ENCODE peak calls at places on chromosomes 2 and 18, in four cellular contexts. R, T, D and J are unnamed samples.
A peak's percentile ranks its signal among the peaks of the same experiment; 100 is the strongest.

GRCh38 chr2:170822292-170822884 is 5.7 kb downstream of the GAD1 start:
- DNase-seq in R (no peak), D (no peak), T (no peak), J (peak; percentile 62)

GRCh38 chr2:2846379-2847130 is 515.5 kb upstream of the MYT1L start:
- DNase-seq in D (no peak), R (no peak), T (no peak), J (no peak)

GRCh38 chr2:189474526-189474925 is 33.3 kb downstream of the WDR75 start:
- DNase-seq in T (no peak), R (no peak), D (no peak), J (no peak)

GRCh38 chr18:2894131-2894840 is 47.5 kb downstream of the EMILIN2 start:
- DNase-seq in D (no peak), R (no peak), T (no peak), J (no peak)

GRCh38 chr2:102892693-102893290 is 131.0 kb downstream of the TMEM182 start:
- DNase-seq in D (no peak), T (no peak), R (no peak), J (no peak)

GRCh38 chr2:223580951-223581350 is 21.2 kb downstream of the SCG2 start:
- DNase-seq in T (no peak), R (no peak), D (no peak), J (no peak)

GRCh38 chr2:2681611-2682295 is 350.7 kb upstream of the MYT1L start:
- DNase-seq in D (no peak), T (no peak), R (no peak), J (no peak)

GRCh38 chr18:22465859-22466602 is 48.3 kb upstream of the CTAGE1 start:
- DNase-seq in R (no peak), T (peak; percentile 70), D (no peak), J (no peak)

GRCh38 chr2:51344886-51345285 is 313.0 kb upstream of the NRXN1 start:
- DNase-seq in T (no peak), D (no peak), R (no peak), J (no peak)

GRCh38 chr2:163665817-163666216 is 70.0 kb downstream of the FIGN start:
- DNase-seq in R (no peak), D (no peak), T (no peak), J (no peak)

GRCh38 chr2:206392118-206392517 is 51.2 kb upstream of the ADAM23 start:
- DNase-seq in R (no peak), T (peak; percentile 54), D (no peak), J (peak; percentile 74)

GRCh38 chr2:27903649-27904544 is 13.4 kb downstream of the BABAM2 start:
- DNase-seq in T (no peak), D (no peak), R (no peak), J (no peak)

GRCh38 chr2:239953418-239954061 is 71.6 kb downstream of the NDUFA10 start:
- DNase-seq in T (no peak), D (no peak), R (no peak), J (no peak)

GRCh38 chr2:37625781-37626548 is 45.5 kb downstream of the CDC42EP3 start:
- DNase-seq in D (no peak), R (no peak), T (no peak), J (no peak)

GRCh38 chr18:79911871-79912270 is 39.6 kb downstream of the SLC66A2 start:
- DNase-seq in T (no peak), R (no peak), D (no peak), J (no peak)

GRCh38 chr2:10002681-10003080 is 40.7 kb upstream of the KLF11 start:
- DNase-seq in D (no peak), T (no peak), R (no peak), J (no peak)

GRCh38 chr2:230942371-230942770 is 17.3 kb upstream of the GPR55 start:
- DNase-seq in T (no peak), D (no peak), R (no peak), J (no peak)

GRCh38 chr18:3052411-3052758 is 39.4 kb upstream of the LPIN2 start:
- DNase-seq in T (no peak), D (no peak), R (peak; percentile 22), J (no peak)

GRCh38 chr2:190979906-190980629 is 33.9 kb downstream of the STAT1 start:
- DNase-seq in R (peak; percentile 57), D (peak; percentile 62), T (no peak), J (no peak)

GRCh38 chr2:102048465-102048864 is 56.7 kb downstream of the IL1R2 start:
- DNase-seq in D (no peak), T (peak; percentile 17), R (no peak), J (no peak)

GRCh38 chr2:208020253-208020652 is 5.1 kb downstream of the PLEKHM3 start:
- DNase-seq in D (no peak), T (no peak), R (no peak), J (no peak)

GRCh38 chr2:208025037-208025813 is at the start of gene PLEKHM3:
- DNase-seq in R (peak; percentile 88), T (peak; percentile 88), D (peak; percentile 70), J (peak; percentile 73)

GRCh38 chr2:208031608-208032019 is 6.3 kb upstream of the PLEKHM3 start:
- DNase-seq in T (peak; percentile 47), R (no peak), D (no peak), J (no peak)

DNA sequence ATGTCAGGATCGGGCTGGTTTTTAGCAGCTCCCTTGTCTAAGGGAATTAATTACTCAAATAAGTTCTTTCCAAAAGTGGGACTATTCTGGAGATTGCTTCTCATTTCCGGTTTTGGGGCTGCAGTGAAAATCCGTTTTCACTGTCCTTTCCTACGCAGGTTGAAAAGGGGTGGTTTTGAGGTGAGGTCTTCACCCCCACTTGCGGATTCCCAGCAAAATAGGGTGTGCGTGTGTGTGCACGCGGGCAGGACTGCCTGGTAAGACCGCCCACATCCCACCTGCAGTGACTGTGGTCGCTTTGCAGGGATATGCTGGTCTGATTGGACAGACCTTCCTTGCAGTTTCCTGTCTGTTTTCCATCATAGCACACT is 472 bp upstream of the PLEKHM3 start:
- DNase-seq in R (no peak), T (no peak), D (no peak), J (peak; percentile 21)
- TF ChIP-seq CTCF in R (no peak), T (no peak), D (no peak), J (no peak)

GRCh38 chr2:120509213-120509815 is 163.4 kb downstream of the INHBB start:
- DNase-seq in D (no peak), R (peak; percentile 28), T (no peak), J (no peak)
- TF ChIP-seq CTCF in D (no peak), R (no peak), T (no peak), J (no peak)

GRCh38 chr2:55157474-55157884 is 74.6 kb downstream of the CLHC1 start:
- DNase-seq in D (no peak), T (no peak), R (no peak), J (no peak)
- TF ChIP-seq CTCF in D (no peak), T (no peak), R (no peak), J (no peak)

DNA sequence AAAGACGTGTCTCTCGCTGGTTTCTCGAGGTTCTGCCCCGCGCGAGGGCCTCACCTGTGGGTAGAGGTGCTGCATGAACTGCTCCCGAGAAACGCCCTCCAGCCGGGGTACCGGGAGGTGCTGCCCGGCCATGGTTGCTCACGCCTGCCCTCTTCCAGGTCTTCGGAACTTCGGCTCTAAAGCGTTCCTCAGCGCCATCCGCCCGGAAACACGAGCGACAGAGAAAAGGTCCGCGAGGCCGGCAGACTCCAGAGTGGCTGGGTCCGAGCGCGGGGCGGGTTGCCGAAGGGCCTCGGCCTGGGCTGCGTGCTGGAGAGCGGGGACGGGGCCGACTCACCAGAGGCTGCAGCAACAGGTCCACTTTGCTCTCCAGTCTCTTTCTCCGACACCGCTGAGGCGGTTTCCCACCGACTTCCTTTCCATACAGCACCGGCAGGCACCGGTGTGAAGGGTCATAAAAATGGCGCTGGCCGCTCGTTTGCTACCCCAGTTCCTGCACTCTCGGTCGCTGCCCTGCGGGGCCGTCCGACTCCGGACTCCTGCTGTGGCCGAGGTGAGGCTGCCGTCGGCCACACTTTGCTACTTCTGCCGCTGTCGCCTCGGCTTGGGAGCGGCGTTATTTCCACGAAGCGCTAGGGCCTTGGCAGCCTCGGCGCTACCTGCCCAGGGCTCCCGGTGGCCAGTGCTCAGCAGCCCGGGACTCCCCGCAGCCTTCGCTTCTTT is at the start of the genes MAIP1 and TYW5:
- DNase-seq in R (peak; percentile 88), D (peak; percentile 46), T (peak; percentile 86), J (peak; percentile 83)
- TF ChIP-seq CTCF in R (no peak), D (no peak), T (no peak), J (peak; percentile 18)

GRCh38 chr2:45237128-45237527 is 227.9 kb upstream of the SIX2 start:
- DNase-seq in T (no peak), D (no peak), R (no peak), J (no peak)

GRCh38 chr2:45236268-45236667 is 227.0 kb upstream of the SIX2 start:
- DNase-seq in T (no peak), D (no peak), R (no peak), J (no peak)

GRCh38 chr2:45242161-45242741 is 233.0 kb upstream of the SIX2 start:
- DNase-seq in D (no peak), R (no peak), T (no peak), J (no peak)

GRCh38 chr2:45241061-45241561 is 231.9 kb upstream of the SIX2 start:
- DNase-seq in T (no peak), D (no peak), R (no peak), J (no peak)

GRCh38 chr2:45237850-45238542 is 228.7 kb upstream of the SIX2 start:
- DNase-seq in T (peak; percentile 59), D (no peak), R (no peak), J (no peak)
- TF ChIP-seq CTCF in T (no peak), D (no peak), R (no peak), J (no peak)

GRCh38 chr2:204108301-204108700 is 171.7 kb downstream of the ICOS start:
- DNase-seq in D (no peak), T (peak; percentile 28), R (no peak), J (peak; percentile 47)
- TF ChIP-seq CTCF in D (peak; percentile 59), T (peak; percentile 63), R (peak; percentile 44), J (peak; percentile 47)

DNA sequence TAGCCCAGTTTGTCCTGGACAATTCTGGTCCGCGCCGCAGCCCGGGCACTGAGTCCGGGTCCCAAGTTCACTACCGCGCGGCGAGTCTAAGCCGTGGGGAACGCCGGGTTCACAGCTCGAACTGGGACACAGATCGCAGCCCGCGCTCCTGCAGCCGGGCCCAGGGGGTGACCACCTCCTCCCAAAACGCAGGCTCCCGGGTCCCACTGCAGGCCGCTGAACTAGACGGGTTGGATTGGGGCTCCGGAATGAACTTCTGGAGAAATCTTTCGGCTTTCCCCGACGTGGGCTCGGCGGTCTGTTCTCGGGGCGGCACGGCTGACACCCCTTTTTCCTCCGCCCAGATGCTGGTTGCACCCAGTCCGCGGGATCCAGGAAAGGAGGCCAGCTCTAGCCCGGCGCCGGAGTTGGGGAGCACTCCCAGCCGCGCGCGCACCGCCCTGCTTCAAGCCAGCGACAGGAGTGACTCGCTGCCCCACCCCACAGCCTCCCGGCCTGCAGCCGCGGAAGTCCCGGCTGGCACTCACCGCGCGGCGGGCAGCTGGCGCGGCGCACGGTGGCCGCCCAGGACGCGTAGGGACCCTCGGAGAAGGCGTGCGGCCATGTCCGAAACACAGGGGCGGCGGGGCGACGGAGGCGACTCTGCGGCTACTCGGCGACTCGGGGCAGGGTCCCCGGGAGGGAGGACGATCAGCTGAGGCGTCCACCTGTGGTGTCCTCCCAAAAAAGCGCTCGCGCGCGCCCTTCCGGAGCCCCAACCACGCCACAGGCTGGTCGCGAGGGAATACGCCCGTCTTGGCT is at the start of gene ACADL:
- DNase-seq in R (peak; percentile 88), D (peak; percentile 39), T (peak; percentile 70), J (peak; percentile 23)
- TF ChIP-seq CTCF in R (no peak), D (no peak), T (no peak), J (no peak)